ENCODE peak calls at places on chromosomes 6 and 20, in six cellular contexts. L is neuronal stem cell, R is heart left ventricle, J is neural progenitor cell, A is HCT116, E is psoas muscle. G is an unnamed sample.

GRCh38 chr6:105014954-105015353 is 58.0 kb downstream of the LIN28B start:
- DNase-seq in L (no peak), R (no peak), J (no peak), A (no peak), E (no peak), G (no peak)

GRCh38 chr6:119076173-119076965 is 2.1 kb downstream of the FAM184A start:
- DNase-seq in L (no peak), R (no peak), J (no peak), A (no peak), E (no peak), G (no peak)

GRCh38 chr6:16523550-16524379 is 237.5 kb downstream of the ATXN1 start:
- DNase-seq in L (no peak), R (peak; percentile 33), J (no peak), A (no peak), E (no peak), G (no peak)

GRCh38 chr6:10272591-10272990 is 142.3 kb downstream of the TFAP2A start:
- DNase-seq in L (no peak), R (no peak), J (no peak), A (no peak), E (no peak), G (no peak)

GRCh38 chr20:36572701-36573102 is 695 bp upstream of the TGIF2 start:
- DNase-seq in L (peak; percentile 39), R (peak; percentile 51), J (peak; percentile 64), A (no peak), E (no peak), G (peak; percentile 54)

GRCh38 chr6:155050311-155050710 is 55.2 kb downstream of the TIAM2 start:
- DNase-seq in L (no peak), R (no peak), J (no peak), A (no peak), E (no peak), G (no peak)

GRCh38 chr6:34047913-34048867 is 97.7 kb downstream of the GRM4 start:
- DNase-seq in L (no peak), R (no peak), J (no peak), A (no peak), E (no peak), G (no peak)

GRCh38 chr6:142694054-142694453 is 250.9 kb downstream of the HIVEP2 start:
- DNase-seq in L (no peak), R (no peak), J (no peak), A (no peak), E (no peak), G (no peak)

GRCh38 chr6:3063733-3064700 is 4.3 kb upstream of the RIPK1 start:
- DNase-seq in L (peak; percentile 62), R (peak; percentile 98), J (peak; percentile 85), A (peak; percentile 86), E (peak; percentile 97), G (peak; percentile 86)

GRCh38 chr20:53897884-53898557 is 172.4 kb downstream of the BCAS1 start:
- DNase-seq in L (no peak), R (no peak), J (peak; percentile 62), A (no peak), E (no peak), G (no peak)

GRCh38 chr20:64049060-64049886 is at the start of gene SOX18:
- DNase-seq in L (no peak), R (peak; percentile 60), J (peak; percentile 82), A (no peak), E (no peak), G (no peak)

GRCh38 chr6:148037496-148037895 is 305.1 kb upstream of the SASH1 start:
- DNase-seq in L (no peak), R (no peak), J (no peak), A (no peak), E (no peak), G (no peak)

GRCh38 chr6:98834060-98835031 is at the start of gene POU3F2:
- DNase-seq in L (peak; percentile 98), R (peak; percentile 48), J (peak; percentile 99), A (no peak), E (no peak), G (peak; percentile 47)

GRCh38 chr6:166307981-166308768 is at the start of gene PRR18:
- DNase-seq in L (peak; percentile 31), R (no peak), J (peak; percentile 55), A (no peak), E (no peak), G (no peak)

GRCh38 chr6:1617466-1618304 is 8.0 kb downstream of the FOXC1 start:
- DNase-seq in L (no peak), R (no peak), J (peak; percentile 42), A (no peak), E (peak; percentile 27), G (no peak)

GRCh38 chr6:73579851-73580246 is 59.0 kb upstream of the EEF1A1 start:
- DNase-seq in L (peak; percentile 24), R (peak; percentile 35), J (no peak), A (peak; percentile 62), E (no peak), G (no peak)

GRCh38 chr6:24936641-24937317 is 1.0 kb upstream of the RIPOR2 start:
- DNase-seq in L (no peak), R (no peak), J (no peak), A (no peak), E (no peak), G (no peak)

GRCh38 chr6:15400572-15401004 is 154.7 kb downstream of the JARID2 start:
- DNase-seq in L (no peak), R (peak; percentile 80), J (peak; percentile 61), A (no peak), E (peak; percentile 81), G (no peak)

GRCh38 chr6:154928325-154928922 is 66.7 kb upstream of the TIAM2 start:
- DNase-seq in L (peak; percentile 73), R (no peak), J (peak; percentile 87), A (peak; percentile 49), E (no peak), G (no peak)

GRCh38 chr6:26006086-26006939 is 43.7 kb downstream of the TRIM38 start:
- DNase-seq in L (no peak), R (no peak), J (no peak), A (no peak), E (no peak), G (no peak)

GRCh38 chr6:107033136-107033535 is 5.1 kb downstream of the MTRES1 start:
- DNase-seq in L (no peak), R (no peak), J (no peak), A (no peak), E (no peak), G (no peak)

GRCh38 chr20:56360899-56361199 is 2.1 kb downstream of the FAM210B start:
- DNase-seq in L (no peak), R (no peak), J (peak; percentile 55), A (no peak), E (no peak), G (no peak)

GRCh38 chr20:50517817-50518154 is 7.6 kb downstream of the PTPN1 start:
- DNase-seq in L (no peak), R (no peak), J (no peak), A (no peak), E (no peak), G (no peak)

GRCh38 chr20:50515471-50516106 is 5.4 kb downstream of the PTPN1 start:
- DNase-seq in L (no peak), R (no peak), J (no peak), A (no peak), E (no peak), G (no peak)

GRCh38 chr20:50514750-50515149 is 4.6 kb downstream of the PTPN1 start:
- DNase-seq in L (no peak), R (no peak), J (no peak), A (no peak), E (no peak), G (no peak)

GRCh38 chr20:50516935-50517816 is 7.0 kb downstream of the PTPN1 start:
- DNase-seq in L (no peak), R (no peak), J (no peak), A (no peak), E (no peak), G (no peak)

DNA sequence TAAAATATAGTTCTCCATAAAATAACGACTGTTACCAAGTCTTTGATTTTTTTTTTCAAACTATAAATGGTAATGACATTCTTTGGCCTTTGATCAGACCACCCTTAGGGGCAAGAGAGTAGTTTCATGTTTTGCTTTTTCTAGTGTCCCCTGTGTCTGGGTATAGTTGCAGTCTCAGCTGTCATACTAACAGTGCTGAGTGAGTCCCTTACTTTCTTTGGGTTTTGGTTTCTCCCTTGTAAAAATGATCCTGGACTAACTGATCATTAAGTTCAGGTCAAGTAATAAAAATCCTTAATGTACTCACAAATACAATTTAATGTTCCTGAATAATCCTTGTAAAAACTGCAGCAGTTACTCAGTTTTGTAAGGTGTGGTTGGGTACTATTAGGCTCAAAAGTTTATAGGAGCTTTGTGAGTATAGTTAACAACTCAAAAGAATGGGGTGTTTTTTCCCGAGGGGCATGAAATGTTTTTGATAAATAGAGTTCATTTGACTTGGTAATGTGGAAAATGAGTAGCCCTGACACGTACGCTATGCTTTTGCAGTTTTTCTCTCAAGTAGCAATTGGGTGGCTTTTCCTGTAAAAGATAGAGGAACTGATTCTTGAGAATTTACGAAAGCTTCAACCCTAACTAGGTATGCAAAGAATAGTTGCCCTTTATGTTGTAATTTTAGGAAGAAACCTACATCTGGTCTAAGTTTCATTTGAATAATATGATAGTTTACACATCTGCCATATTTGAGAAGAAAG is 6.2 kb downstream of the PTPN1 start:
- DNase-seq in L (no peak), R (no peak), J (no peak), A (no peak), E (no peak), G (no peak)
- H3K4me1 ChIP-seq in L (peaks cover 24% of the 10 kb centered on the region), R (peaks cover 21% of the 10 kb centered on the region), J (peaks cover 21% of the 10 kb centered on the region), A (peaks cover 6% of the 10 kb centered on the region), E (peaks cover 96% of the 10 kb centered on the region), G (peaks cover 65% of the 10 kb centered on the region)

DNA sequence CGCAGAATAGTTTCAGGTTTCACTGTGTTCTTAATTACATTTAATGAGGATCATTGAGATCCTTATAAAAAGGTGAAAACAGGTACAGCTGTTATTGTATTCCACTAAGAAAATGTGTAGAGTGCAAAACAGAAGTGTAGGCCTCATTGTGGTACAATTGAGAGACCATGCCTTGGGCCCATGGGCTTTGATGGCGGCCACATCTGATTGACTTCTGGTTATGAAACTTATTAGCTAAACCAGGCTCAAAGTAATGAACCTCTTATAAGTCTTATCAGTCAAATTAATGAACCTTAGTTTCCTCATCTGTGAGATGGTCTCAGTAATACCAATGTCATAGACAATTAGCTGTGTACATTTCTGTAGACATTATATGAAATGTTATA is 148.7 kb downstream of the ZDHHC14 start:
- DNase-seq in L (no peak), R (no peak), J (no peak), A (no peak), E (no peak), G (no peak)
- H3K4me1 ChIP-seq in L (peaks cover 18% of the 10 kb centered on the region), R (no peaks in the 10 kb centered on the region), J (peaks cover 47% of the 10 kb centered on the region), A (peaks cover 4% of the 10 kb centered on the region), E (peaks cover 51% of the 10 kb centered on the region), G (no peaks in the 10 kb centered on the region)

GRCh38 chr20:62336775-62337557 is 30.1 kb downstream of the LAMA5 start:
- DNase-seq in L (no peak), R (peak; percentile 27), J (no peak), A (no peak), E (no peak), G (no peak)
- H3K4me1 ChIP-seq in L (no peaks in the 10 kb centered on the region), R (no peaks in the 10 kb centered on the region), J (no peaks in the 10 kb centered on the region), A (no peaks in the 10 kb centered on the region), E (no peaks in the 10 kb centered on the region), G (no peaks in the 10 kb centered on the region)

DNA sequence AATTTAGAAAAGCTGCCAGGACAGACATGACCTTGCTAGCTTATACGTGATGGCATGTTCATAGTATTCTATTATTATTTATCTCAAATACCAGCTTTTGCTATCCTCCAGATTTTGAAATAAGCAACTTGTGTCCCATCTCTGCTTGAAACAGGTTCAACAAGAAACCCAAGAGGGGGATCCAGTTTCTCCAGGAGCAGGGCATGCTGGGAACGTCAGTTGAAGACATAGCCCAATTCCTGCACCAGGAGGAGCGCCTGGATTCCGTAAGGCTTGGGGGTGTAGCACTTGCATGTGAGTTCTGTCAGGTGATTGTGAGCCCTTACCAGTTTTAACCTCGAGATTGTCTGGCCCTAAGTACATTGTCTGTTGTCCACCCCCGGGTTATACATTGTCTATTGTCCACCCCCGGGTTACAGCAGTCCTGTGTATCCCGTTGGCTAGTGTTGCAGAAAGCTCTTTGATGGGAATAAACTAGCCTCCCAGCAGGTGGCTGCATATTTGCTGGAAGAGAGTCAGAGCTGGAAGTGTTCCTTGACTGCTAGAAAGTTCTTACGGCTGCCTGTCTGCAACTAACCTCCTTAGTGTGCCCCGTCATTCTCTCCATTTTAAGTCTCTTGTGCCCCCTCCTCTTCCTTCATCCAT is 61.4 kb upstream of the CSE1L start:
- DNase-seq in L (no peak), R (no peak), J (peak; percentile 3), A (no peak), E (no peak), G (no peak)
- H3K4me1 ChIP-seq in L (peaks cover 5% of the 10 kb centered on the region), R (peaks cover 10% of the 10 kb centered on the region), J (no peaks in the 10 kb centered on the region), A (no peaks in the 10 kb centered on the region), E (peaks cover 6% of the 10 kb centered on the region), G (no peaks in the 10 kb centered on the region)